ENCODE peak calls at places on chromosomes 5 and 9, in seven cellular contexts. A, V, I, N, Y, B and S are unnamed samples.

GRCh38 chr5:178142642-178143041 is 11.0 kb downstream of the NHP2 start:
- DNase-seq in N (no peak), I (no peak), B (no peak), V (no peak), Y (no peak), A (no peak), S (no peak)

GRCh38 chr5:82748688-82749091 is 328.5 kb downstream of the TMEM167A start:
- DNase-seq in Y (no peak), A (no peak), B (no peak), I (no peak), N (no peak), V (no peak), S (no peak)

GRCh38 chr5:96035796-96036195 is 74.1 kb upstream of the ELL2 start:
- DNase-seq in Y (no peak), A (no peak), N (no peak), B (no peak), I (no peak), V (no peak), S (no peak)

GRCh38 chr9:83013261-83013610 is 49.7 kb downstream of the RASEF start:
- DNase-seq in I (no peak), N (no peak), A (peak; percentile 39), Y (peak; percentile 83), V (no peak), B (no peak), S (no peak)

GRCh38 chr9:19174127-19174921 is 47.0 kb upstream of the PLIN2 start:
- DNase-seq in N (peak; percentile 83), B (peak; percentile 63), A (peak; percentile 94), Y (peak; percentile 93), V (peak; percentile 68), I (peak; percentile 79), S (peak; percentile 84)

GRCh38 chr9:278651-279050 is 64.0 kb downstream of the DOCK8 start:
- DNase-seq in Y (no peak), V (no peak), I (no peak), A (no peak), B (no peak), N (no peak), S (no peak)

GRCh38 chr5:39186289-39186688 is 33.1 kb downstream of the FYB1 start:
- DNase-seq in V (no peak), B (no peak), I (no peak), Y (no peak), A (no peak), N (no peak), S (no peak)

GRCh38 chr5:37774912-37775483 is 64.8 kb downstream of the GDNF start:
- DNase-seq in Y (peak; percentile 31), V (no peak), N (no peak), B (no peak), A (peak; percentile 32), I (peak; percentile 13), S (no peak)

GRCh38 chr9:107387401-107387800 is 102.2 kb downstream of the KLF4 start:
- DNase-seq in N (no peak), B (no peak), I (no peak), A (no peak), Y (no peak), V (peak; percentile 62), S (no peak)

GRCh38 chr5:83718195-83718825 is 2.3 kb downstream of the HAPLN1 start:
- DNase-seq in A (peak; percentile 81), V (no peak), N (no peak), Y (peak; percentile 73), I (peak; percentile 70), B (no peak), S (no peak)

GRCh38 chr9:99253772-99254431 is 31.8 kb downstream of the SEC61B start:
- DNase-seq in V (no peak), I (no peak), Y (no peak), A (no peak), N (peak; percentile 28), B (no peak), S (no peak)

GRCh38 chr9:128702949-128703615 is 779 bp downstream of the PKN3 start:
- DNase-seq in B (peak; percentile 69), V (peak; percentile 33), A (no peak), I (no peak), N (peak; percentile 48), Y (no peak), S (no peak)

GRCh38 chr9:136847827-136848392 is 1.3 kb upstream of the PHPT1 start:
- DNase-seq in Y (peak; percentile 73), N (peak; percentile 90), I (peak; percentile 72), A (peak; percentile 86), B (peak; percentile 95), V (peak; percentile 63), S (peak; percentile 93)

GRCh38 chr5:61319388-61320146 is 12.5 kb upstream of the ZSWIM6 start:
- DNase-seq in B (no peak), N (no peak), Y (no peak), V (no peak), I (no peak), A (no peak), S (no peak)

GRCh38 chr9:33113799-33114547 is 37.5 kb upstream of the SMU1 start:
- DNase-seq in Y (no peak), A (no peak), B (no peak), I (no peak), N (no peak), V (no peak), S (no peak)

GRCh38 chr9:33110686-33111085 is 34.2 kb upstream of the SMU1 start:
- DNase-seq in N (no peak), B (no peak), Y (no peak), I (no peak), V (no peak), A (no peak), S (no peak)

GRCh38 chr9:33109850-33110595 is 33.5 kb upstream of the SMU1 start:
- DNase-seq in A (no peak), B (no peak), V (no peak), Y (no peak), I (no peak), N (no peak), S (no peak)

GRCh38 chr9:33111621-33112020 is 35.1 kb upstream of the SMU1 start:
- DNase-seq in Y (no peak), V (no peak), I (no peak), B (no peak), A (no peak), N (no peak), S (no peak)

GRCh38 chr9:33112099-33112498 is 35.6 kb upstream of the SMU1 start:
- DNase-seq in A (no peak), Y (no peak), B (no peak), I (no peak), V (no peak), N (no peak), S (no peak)
- TF ChIP-seq CTCF in A (no peak), Y (no peak), B (no peak), I (no peak), V (no peak), N (no peak), S (no peak)

DNA sequence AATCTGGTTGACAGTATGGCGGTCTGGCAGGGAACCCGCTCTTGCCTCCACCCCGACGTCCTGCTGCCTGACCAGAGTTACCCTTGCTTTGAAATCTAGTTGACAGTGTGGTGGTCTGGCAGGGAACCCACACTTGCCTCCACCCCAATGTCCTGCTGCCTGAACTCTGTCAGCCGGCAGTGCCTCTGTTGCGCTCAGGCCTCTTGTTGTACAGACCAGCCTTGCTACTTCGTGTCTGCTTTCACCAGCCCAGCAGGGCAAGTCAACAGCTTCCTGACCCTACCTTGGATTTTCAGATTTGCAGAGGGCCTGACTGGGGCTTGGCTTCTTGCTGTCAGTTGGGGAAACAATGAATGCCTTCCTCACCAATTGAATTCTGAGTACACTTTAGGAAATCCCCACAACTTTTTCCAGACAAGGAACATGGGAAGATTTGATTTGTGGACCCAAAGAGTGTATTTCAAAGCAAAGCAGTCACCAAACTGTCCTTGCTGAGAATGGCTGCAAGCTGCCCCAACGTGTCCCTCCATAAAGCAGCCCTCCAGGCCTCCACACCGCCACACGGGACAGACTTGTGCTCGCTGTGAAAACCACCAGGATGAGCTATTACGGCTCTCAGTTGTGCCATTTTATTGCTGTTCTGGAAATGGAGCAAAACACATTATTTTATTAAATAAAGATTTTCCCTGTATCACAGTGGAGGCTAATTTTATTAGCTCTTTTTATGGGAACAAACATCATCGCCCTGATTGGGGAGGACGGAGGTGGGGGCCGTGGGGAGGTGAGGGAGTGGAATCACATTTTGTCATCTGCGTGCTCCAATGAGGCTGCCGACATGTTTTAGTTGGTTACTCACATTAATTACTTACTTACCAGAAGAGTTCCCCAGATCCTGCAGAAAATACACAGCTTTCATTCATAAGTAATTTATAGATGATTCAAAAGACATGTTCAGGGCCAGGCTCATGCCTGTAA is 189.3 kb downstream of the AOPEP start:
- DNase-seq in I (no peak), A (no peak), V (no peak), B (no peak), Y (no peak), N (no peak), S (peak; percentile 43)
- H3K27ac ChIP-seq in I (no peak overlapping the region), A (no peak overlapping the region), V (peak overlapping the region; percentile 95), B (no peak overlapping the region), Y (peak overlapping the region; percentile 34), N (no peak overlapping the region), S (peak overlapping the region; percentile 58)

DNA sequence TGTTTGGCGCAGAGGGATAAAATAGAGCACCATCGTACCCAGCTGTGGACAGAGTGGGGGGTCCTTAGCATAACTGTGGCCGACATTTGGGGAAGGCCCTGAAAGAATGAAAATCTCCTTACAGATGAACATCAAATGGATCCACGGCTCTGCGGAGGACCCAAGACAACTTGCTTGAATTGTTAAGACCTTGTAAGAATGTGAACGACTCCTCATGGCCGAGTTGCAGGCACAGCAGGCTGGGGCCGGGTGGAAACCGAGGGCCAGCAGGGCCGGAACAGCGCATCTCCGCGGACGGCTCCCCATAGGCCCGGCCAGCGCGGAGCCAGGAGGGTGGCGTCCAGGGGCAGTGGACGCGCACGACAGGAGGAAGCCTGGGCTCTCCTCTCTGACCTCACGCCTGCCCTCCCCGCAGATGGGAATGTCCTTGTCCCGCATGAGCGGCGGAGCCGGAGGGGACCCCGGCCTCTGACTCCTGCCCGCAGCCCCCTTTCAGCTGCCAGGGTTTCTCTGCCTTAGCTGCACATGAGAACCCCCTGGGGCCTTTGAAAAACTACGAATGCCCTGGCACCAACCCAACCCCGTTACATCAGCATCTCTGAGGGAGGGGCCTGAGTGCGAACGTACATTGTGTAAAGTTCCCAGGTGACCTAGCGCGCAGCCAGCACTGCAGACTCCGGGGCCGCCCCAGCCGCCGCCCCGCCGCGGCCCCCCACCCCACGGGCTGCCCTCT is 36.2 kb upstream of the PTCH1 start:
- DNase-seq in A (no peak), Y (no peak), I (no peak), V (peak; percentile 37), N (peak; percentile 51), B (no peak), S (no peak)
- H3K4me3 ChIP-seq in A (no peak overlapping the region), Y (no peak overlapping the region), I (no peak overlapping the region), V (no peak overlapping the region), N (peak overlapping the region; percentile 41), B (peak overlapping the region; percentile 2), S (peak overlapping the region; percentile 42)

GRCh38 chr9:71768388-71769174 is at the start of gene CEMIP2:
- DNase-seq in A (peak; percentile 90), B (peak; percentile 96), Y (peak; percentile 86), V (peak; percentile 87), N (peak; percentile 89), I (peak; percentile 71), S (peak; percentile 91)
- TF ChIP-seq CTCF in A (no peak), B (peak; percentile 47), Y (peak; percentile 63), V (peak; percentile 40), N (no peak), I (peak; percentile 73), S (no peak)